ENCODE peak calls at places on chromosomes 6 and 20, in eight cellular contexts. X, A, O, M, Z, Q, Y and J are unnamed samples.

GRCh38 chr6:63805808-63806572 is 170.4 kb downstream of the PHF3 start:
- DNase-seq in Q (no peak), Y (no peak), A (no peak), M (no peak), O (no peak), Z (no peak), X (no peak), J (no peak)

GRCh38 chr6:161103475-161103874 is 111.9 kb downstream of the MAP3K4 start:
- DNase-seq in X (no peak), Z (no peak), M (no peak), A (no peak), O (no peak), Q (no peak), Y (no peak), J (no peak)

GRCh38 chr6:32627831-32628230 is 9.4 kb upstream of the HLA-DQA1 start:
- DNase-seq in Q (peak; percentile 47), Y (no peak), X (no peak), A (peak; percentile 19), O (peak; percentile 55), M (no peak), Z (no peak), J (no peak)

GRCh38 chr6:33160728-33161323 is 31.4 kb downstream of the COL11A2 start:
- DNase-seq in X (peak; percentile 52), O (no peak), Q (peak; percentile 62), Z (peak; percentile 16), Y (peak; percentile 65), A (peak; percentile 78), M (no peak), J (peak; percentile 9)

GRCh38 chr20:39019805-39020325 is 57.7 kb downstream of the DHX35 start:
- DNase-seq in O (peak; percentile 79), A (no peak), M (no peak), X (no peak), Q (no peak), Z (no peak), Y (no peak), J (no peak)

GRCh38 chr6:158222066-158222465 is 53.9 kb downstream of the GTF2H5 start:
- DNase-seq in Q (no peak), O (no peak), Y (no peak), X (no peak), M (no peak), Z (no peak), A (no peak), J (no peak)

GRCh38 chr20:23626040-23626620 is 11.6 kb downstream of the CST3 start:
- DNase-seq in Q (peak; percentile 55), M (no peak), Y (no peak), O (no peak), A (peak; percentile 58), Z (peak; percentile 15), X (no peak), J (no peak)

GRCh38 chr6:51778666-51779065 is 308.7 kb downstream of the PKHD1 start:
- DNase-seq in M (no peak), A (no peak), O (no peak), Z (no peak), Y (no peak), X (no peak), Q (no peak), J (no peak)

GRCh38 chr6:37917568-37917967 is 98.0 kb downstream of the ZFAND3 start:
- DNase-seq in M (no peak), A (no peak), O (no peak), Q (no peak), X (no peak), Y (no peak), Z (no peak), J (no peak)

GRCh38 chr6:169792306-169793015 is 41.0 kb downstream of the ERMARD start:
- DNase-seq in M (no peak), A (no peak), Z (no peak), Q (no peak), O (no peak), Y (no peak), X (no peak), J (no peak)

GRCh38 chr6:73391735-73392134 is 2.9 kb upstream of the DDX43 start:
- DNase-seq in Y (no peak), Z (no peak), O (no peak), X (no peak), A (no peak), Q (no peak), M (no peak), J (no peak)

GRCh38 chr6:47016916-47017315 is 25.2 kb downstream of the ADGRF1 start:
- DNase-seq in O (no peak), X (no peak), Z (no peak), Q (no peak), Y (no peak), A (no peak), M (no peak), J (no peak)

GRCh38 chr20:61758556-61759200 is 307.0 kb downstream of the TAF4 start:
- DNase-seq in Y (no peak), Q (no peak), M (peak; percentile 46), A (no peak), Z (no peak), X (no peak), O (no peak), J (no peak)

GRCh38 chr6:137975058-137975940 is 108.2 kb downstream of the TNFAIP3 start:
- DNase-seq in A (no peak), Y (no peak), X (peak; percentile 7), M (no peak), O (peak; percentile 53), Z (no peak), Q (no peak), J (no peak)

GRCh38 chr20:46423342-46423741 is 16.9 kb upstream of the ELMO2 start:
- DNase-seq in Q (no peak), X (no peak), Y (no peak), Z (no peak), O (no peak), A (no peak), M (no peak), J (no peak)

GRCh38 chr20:34852298-34852697 is 20.4 kb downstream of the GGT7 start:
- DNase-seq in X (no peak), A (no peak), O (no peak), Q (no peak), Z (no peak), M (no peak), Y (no peak), J (no peak)

GRCh38 chr20:12627485-12627884 is 381.3 kb upstream of the SPTLC3 start:
- DNase-seq in Z (no peak), Q (no peak), O (no peak), A (no peak), M (no peak), Y (no peak), X (no peak), J (no peak)

GRCh38 chr6:81735756-81736380 is 16.6 kb downstream of the TENT5A start:
- DNase-seq in Z (no peak), A (no peak), Q (no peak), O (no peak), M (no peak), Y (no peak), X (no peak), J (no peak)

GRCh38 chr6:6494677-6495076 is 93.8 kb upstream of the LY86 start:
- DNase-seq in O (peak; percentile 45), A (peak; percentile 47), Y (no peak), Z (peak; percentile 39), M (peak; percentile 84), Q (peak; percentile 35), X (peak; percentile 49), J (peak; percentile 43)

GRCh38 chr6:33207569-33208088 is 671 bp upstream of the RING1 start:
- DNase-seq in Q (peak; percentile 48), A (peak; percentile 65), O (no peak), Z (peak; percentile 46), M (peak; percentile 85), Y (peak; percentile 69), X (no peak), J (no peak)

GRCh38 chr20:20480689-20481088 is 112.8 kb downstream of the INSM1 start:
- DNase-seq in X (peak; percentile 15), A (no peak), Y (no peak), Z (no peak), M (no peak), Q (no peak), O (no peak), J (no peak)

GRCh38 chr6:36025932-36026327 is 1.5 kb upstream of the SLC26A8 start:
- DNase-seq in Q (no peak), M (no peak), A (no peak), Y (no peak), Z (no peak), X (no peak), O (no peak), J (no peak)

GRCh38 chr6:36027501-36028087 is at the start of gene MAPK14:
- DNase-seq in Q (peak; percentile 99), Z (peak; percentile 97), X (peak; percentile 100), O (peak; percentile 96), Y (peak; percentile 99), M (peak; percentile 99), A (peak; percentile 99), J (peak; percentile 91)

GRCh38 chr6:36028088-36028886 is 679 bp downstream of the MAPK14 start:
- DNase-seq in A (peak; percentile 36), Q (peak; percentile 39), Z (no peak), Y (no peak), X (no peak), O (no peak), M (peak; percentile 89), J (no peak)

GRCh38 chr6:36029464-36029863 is 1.9 kb downstream of the MAPK14 start:
- DNase-seq in Z (no peak), A (no peak), X (no peak), O (no peak), Y (no peak), Q (no peak), M (no peak), J (no peak)

DNA sequence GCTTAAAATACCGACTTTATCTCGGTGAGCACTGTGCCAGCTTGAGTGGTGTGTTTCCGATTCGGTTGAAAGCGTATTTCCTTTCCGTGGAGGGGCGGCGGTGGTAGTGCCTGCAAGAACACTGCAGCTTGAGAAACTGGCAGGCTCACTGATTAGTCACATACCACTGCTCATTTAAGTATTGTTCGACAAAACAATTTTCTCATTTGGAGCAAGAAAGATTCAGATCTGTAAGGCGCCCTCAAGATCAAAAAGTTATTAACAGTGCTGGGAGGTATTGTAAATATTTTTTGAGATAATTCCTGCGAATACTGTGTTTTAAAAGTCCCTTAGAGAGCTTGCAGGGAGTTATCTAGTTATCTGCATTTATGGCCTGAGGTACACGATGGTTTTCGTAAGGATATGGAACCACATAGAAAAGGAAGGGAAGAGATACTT is 1.3 kb downstream of the MAPK14 start:
- DNase-seq in O (no peak), M (peak; percentile 89), Z (no peak), X (no peak), Y (no peak), A (peak; percentile 70), Q (peak; percentile 75), J (no peak)
- TF ChIP-seq POLR2AphosphoS5 in O (no peak), M (no peak), Z (no peak), X (peak; percentile 10), Y (peak; percentile 31), A (peak; percentile 65), Q (no peak), J (no peak)

GRCh38 chr6:7731289-7731688 is 5.4 kb downstream of the BMP6 start:
- DNase-seq in Q (no peak), O (no peak), Z (no peak), X (no peak), Y (no peak), A (no peak), M (no peak), J (no peak)
- TF ChIP-seq POLR2A in Q (no peak), O (no peak), Z (no peak), X (no peak), Y (no peak), A (no peak), M (no peak), J (no peak)

GRCh38 chr6:41374618-41375590 is 39.5 kb downstream of the NCR2 start:
- DNase-seq in Z (no peak), O (no peak), Q (no peak), Y (no peak), M (no peak), A (no peak), X (no peak), J (no peak)
- TF ChIP-seq POLR2AphosphoS5 in Z (no peak), O (no peak), Q (no peak), Y (no peak), M (no peak), A (no peak), X (no peak), J (no peak)

GRCh38 chr6:116511424-116512131 is at the start of gene CALHM5:
- DNase-seq in X (peak; percentile 58), Z (peak; percentile 33), Q (no peak), Y (no peak), A (peak; percentile 13), M (no peak), O (no peak), J (no peak)
- TF ChIP-seq POLR2A in X (no peak), Z (no peak), Q (no peak), Y (no peak), A (peak; percentile 11), M (no peak), O (no peak), J (no peak)